ENCODE peak calls at places on chromosomes 11 and 22, in eight cellular contexts. G, B, H, Y, W, M, U and I are unnamed samples.

GRCh38 chr22:45006873-45007246 is 2.9 kb downstream of the PHF21B start:
- DNase-seq in W (no peak), G (no peak), M (no peak), B (no peak), H (no peak), U (no peak), Y (no peak), I (no peak)

GRCh38 chr11:67114275-67114896 is 4.7 kb upstream of the KDM2A start:
- DNase-seq in B (peak; percentile 13), Y (no peak), M (no peak), H (no peak), W (no peak), G (no peak), U (no peak), I (peak; percentile 68)

GRCh38 chr11:103464420-103464819 is 355.2 kb downstream of the DYNC2H1 start:
- DNase-seq in G (no peak), B (no peak), M (no peak), H (no peak), U (no peak), W (no peak), Y (no peak), I (no peak)

GRCh38 chr22:36336246-36337182 is 51.3 kb downstream of the MYH9 start:
- DNase-seq in H (no peak), Y (no peak), B (peak; percentile 93), U (no peak), M (no peak), W (no peak), G (no peak), I (no peak)

GRCh38 chr11:116773203-116774112 is 671 bp upstream of the BUD13 start:
- DNase-seq in B (no peak), U (peak; percentile 11), G (peak; percentile 59), H (no peak), Y (no peak), W (no peak), M (no peak), I (no peak)

GRCh38 chr11:57134284-57134683 is 47.5 kb upstream of the LRRC55 start:
- DNase-seq in Y (no peak), U (no peak), B (no peak), W (no peak), M (no peak), H (no peak), G (no peak), I (no peak)

GRCh38 chr22:35733742-35734516 is 16.3 kb downstream of the APOL5 start:
- DNase-seq in G (no peak), H (no peak), W (no peak), M (no peak), Y (no peak), B (no peak), U (no peak), I (no peak)

GRCh38 chr11:124961972-124962609 is 8.1 kb downstream of the CCDC15 start:
- DNase-seq in G (no peak), U (peak; percentile 93), W (no peak), B (no peak), M (peak; percentile 65), Y (peak; percentile 23), H (peak; percentile 84), I (no peak)

GRCh38 chr22:36191106-36191836 is 10.3 kb downstream of the APOL4 start:
- DNase-seq in B (no peak), Y (peak; percentile 54), H (peak; percentile 75), G (peak; percentile 80), U (no peak), M (no peak), W (no peak), I (no peak)

GRCh38 chr22:39448205-39449054 is 8.4 kb upstream of the MGAT3 start:
- DNase-seq in M (no peak), Y (no peak), W (no peak), H (no peak), G (no peak), B (peak; percentile 45), U (no peak), I (no peak)

GRCh38 chr11:69446108-69446507 is 35.4 kb upstream of the LINC01488 start:
- DNase-seq in M (no peak), G (no peak), B (peak; percentile 30), Y (no peak), W (no peak), U (no peak), H (no peak), I (peak; percentile 71)

GRCh38 chr11:236774-237767 is at the start of gene PSMD13:
- DNase-seq in G (peak; percentile 84), Y (peak; percentile 87), W (peak; percentile 88), U (peak; percentile 85), M (peak; percentile 96), H (peak; percentile 82), B (peak; percentile 92), I (no peak)

GRCh38 chr22:27671413-27671721 is 130.2 kb downstream of the MN1 start:
- DNase-seq in G (no peak), H (no peak), M (no peak), U (no peak), B (no peak), Y (no peak), W (no peak), I (no peak)

GRCh38 chr11:19789840-19790710 is 77.4 kb downstream of the NAV2 start:
- DNase-seq in M (no peak), B (no peak), Y (peak; percentile 84), W (no peak), H (peak; percentile 73), G (no peak), U (no peak), I (no peak)

GRCh38 chr11:57094206-57094940 is 87.4 kb upstream of the LRRC55 start:
- DNase-seq in G (no peak), H (peak; percentile 43), Y (no peak), M (no peak), W (no peak), B (no peak), U (no peak), I (no peak)

GRCh38 chr11:102620858-102621561 is 4.1 kb downstream of the MMP20 start:
- DNase-seq in B (no peak), M (no peak), Y (no peak), U (peak; percentile 78), W (no peak), H (peak; percentile 80), G (no peak), I (no peak)

DNA sequence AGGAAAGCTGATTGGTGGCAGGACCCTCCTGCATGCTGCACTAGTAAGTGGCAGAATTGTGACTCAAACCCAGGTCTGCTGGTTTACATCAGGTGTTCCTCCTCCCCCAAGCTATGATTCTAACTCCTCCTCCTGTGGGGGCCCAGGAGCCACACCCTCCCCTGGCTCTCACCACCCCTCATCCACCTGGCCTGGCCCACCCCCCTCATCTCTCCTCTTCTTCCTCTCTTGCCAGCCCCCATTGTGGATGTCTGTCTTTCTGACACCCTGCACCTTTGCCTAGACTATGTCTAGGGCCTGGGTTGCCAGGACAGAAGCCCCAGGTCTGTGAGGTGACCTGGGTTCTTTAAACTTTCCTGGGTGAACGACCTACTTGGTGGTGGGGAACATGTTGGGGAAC is 59.9 kb downstream of the GRIK4 start:
- DNase-seq in B (no peak), W (no peak), M (no peak), H (no peak), U (no peak), Y (no peak), G (no peak), I (peak; percentile 41)
- TF ChIP-seq CTCF in B (no peak), W (no peak), M (no peak), H (no peak), U (no peak), Y (no peak), G (no peak), I (no peak)

DNA sequence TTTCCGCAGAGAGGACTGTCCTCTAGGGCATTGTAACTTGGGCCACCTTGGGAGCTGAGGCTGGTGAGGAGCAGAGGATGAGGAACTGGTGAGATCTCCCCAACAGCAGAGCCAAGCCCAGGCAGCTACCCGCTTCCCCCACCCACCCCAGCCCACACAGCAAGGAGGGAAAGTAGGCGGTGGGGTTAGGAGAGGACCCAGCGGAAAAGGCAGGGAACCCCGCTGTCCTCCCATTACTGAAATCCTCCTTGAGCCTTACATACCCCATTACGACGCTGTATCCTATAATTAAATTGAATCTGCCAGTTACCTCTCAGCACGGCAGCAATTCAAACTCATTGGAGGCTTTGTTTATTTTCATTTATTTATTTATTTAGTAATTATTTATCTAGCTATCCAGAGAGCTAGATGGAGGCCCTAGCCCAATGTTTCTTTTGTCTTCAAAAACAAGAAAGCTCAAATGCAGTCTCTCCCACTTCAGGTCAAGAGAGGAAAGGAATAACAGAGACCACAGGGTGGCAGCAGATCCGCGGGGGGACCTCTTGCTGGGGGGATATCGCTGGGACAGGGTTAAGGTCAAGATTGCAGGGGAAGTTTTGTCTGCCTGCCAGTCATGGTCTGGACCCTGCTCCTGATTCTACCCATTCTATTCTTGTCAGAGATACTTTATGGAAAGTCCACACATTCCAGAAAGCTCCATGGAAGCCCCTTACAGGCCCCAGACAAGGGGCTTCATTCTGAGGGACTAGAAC is 218.0 kb downstream of the ST3GAL4 start:
- DNase-seq in H (no peak), W (no peak), Y (no peak), G (no peak), B (no peak), U (peak; percentile 4), M (no peak), I (no peak)
- TF ChIP-seq CTCF in H (peak; percentile 9), W (no peak), Y (no peak), G (no peak), B (no peak), U (peak; percentile 34), M (no peak), I (peak; percentile 47)

GRCh38 chr11:59264736-59265135 is 52.0 kb upstream of the MPEG1 start:
- DNase-seq in Y (no peak), U (no peak), M (no peak), W (no peak), B (no peak), H (no peak), G (no peak), I (no peak)

GRCh38 chr11:59265735-59266134 is 53.0 kb upstream of the MPEG1 start:
- DNase-seq in H (no peak), G (no peak), U (no peak), Y (no peak), M (no peak), B (no peak), W (no peak), I (no peak)

GRCh38 chr11:59261150-59261549 is 48.4 kb upstream of the MPEG1 start:
- DNase-seq in B (no peak), G (no peak), W (no peak), H (no peak), Y (no peak), U (no peak), M (no peak), I (no peak)

GRCh38 chr11:59262419-59262818 is 49.7 kb upstream of the MPEG1 start:
- DNase-seq in G (no peak), Y (no peak), H (no peak), U (no peak), B (no peak), W (no peak), M (no peak), I (no peak)

GRCh38 chr11:59263225-59263894 is 50.6 kb upstream of the MPEG1 start:
- DNase-seq in G (no peak), B (peak; percentile 75), U (no peak), M (no peak), H (no peak), Y (peak; percentile 60), W (no peak), I (no peak)
- TF ChIP-seq CTCF in G (peak; percentile 14), B (peak; percentile 34), U (no peak), M (peak; percentile 56), H (no peak), Y (peak; percentile 49), W (no peak), I (peak; percentile 24)

DNA sequence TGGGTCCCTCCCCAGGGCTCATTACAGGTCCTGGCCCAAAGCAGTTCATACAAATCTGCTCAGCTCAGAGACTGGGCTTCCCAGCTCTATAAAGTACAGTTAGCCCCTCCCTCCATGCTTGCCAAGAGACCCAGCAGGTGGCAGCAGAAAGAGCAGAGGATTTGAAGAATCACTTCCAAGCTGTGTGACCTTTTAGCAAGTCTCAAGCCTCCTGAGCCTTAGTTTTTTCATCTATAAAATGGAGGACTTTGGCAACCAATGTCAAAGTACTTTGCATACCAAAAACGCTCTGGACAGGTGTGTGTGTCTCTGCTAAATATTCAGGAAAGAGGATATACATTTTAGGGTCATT is 26.6 kb downstream of the RELT start:
- DNase-seq in G (no peak), U (peak; percentile 55), Y (no peak), W (no peak), M (peak; percentile 56), H (no peak), B (no peak), I (no peak)
- TF ChIP-seq CTCF in G (no peak), U (peak; percentile 54), Y (no peak), W (no peak), M (peak; percentile 26), H (peak; percentile 21), B (no peak), I (peak; percentile 61)